ENCODE peak calls at places on chromosome X, in nine cellular contexts. X is GM06990; P is activated gamma-delta T cell treated with Interleukin-2 at 50 U/mL for 16 hours; B is AG08395; I is stimulated activated CD4-positive, alpha-beta T cell treated with anti-CD3 and anti-CD28 coated beads, Interleukin-2, amount 100 ng/mL, for 48 hours; C is Calu3; F is lower lobe of right lung; O is activated CD8-positive, alpha-beta memory T cell treated with anti-CD3 and anti-CD28 coated beads for 1 hour; D is ELF-1. Z is an unnamed sample.

GRCh38 chrX:63585936-63586335 is 199.1 kb downstream of the ARHGEF9 start:
- DNase-seq in X (no peak), P (no peak), B (no peak), I (no peak), C (no peak), F (no peak), O (no peak), D (no peak), Z (no peak)

GRCh38 chrX:9789555-9789954 is 3.3 kb downstream of the SHROOM2 start:
- DNase-seq in X (no peak), P (no peak), B (no peak), I (no peak), C (no peak), F (no peak), O (no peak), D (peak; percentile 87), Z (no peak)

GRCh38 chrX:93322110-93322509 is 351.3 kb downstream of the NAP1L3 start:
- DNase-seq in X (no peak), P (no peak), B (no peak), I (no peak), C (no peak), F (no peak), O (no peak), D (no peak), Z (no peak)

GRCh38 chrX:7112071-7112470 is 35.4 kb upstream of the STS start:
- DNase-seq in X (no peak), P (no peak), B (no peak), I (no peak), C (no peak), F (no peak), O (no peak), D (no peak), Z (no peak)

GRCh38 chrX:129652565-129653169 is 2.1 kb downstream of the APLN start:
- DNase-seq in X (no peak), P (no peak), B (no peak), I (no peak), C (no peak), F (no peak), O (no peak), D (no peak), Z (no peak)

GRCh38 chrX:71604796-71605568 is 13.3 kb downstream of the CXCR3 start:
- DNase-seq in X (no peak), P (no peak), B (no peak), I (no peak), C (no peak), F (no peak), O (no peak), D (no peak), Z (no peak)

GRCh38 chrX:39309721-39310152 is 508.5 kb downstream of the MID1IP1 start:
- DNase-seq in X (no peak), P (no peak), B (no peak), I (peak; percentile 20), C (no peak), F (no peak), O (no peak), D (peak; percentile 43), Z (no peak)

GRCh38 chrX:134936542-134936941 is 54.2 kb upstream of the SMIM10 start:
- DNase-seq in X (no peak), P (no peak), B (peak; percentile 38), I (no peak), C (no peak), F (no peak), O (no peak), D (no peak), Z (no peak)

GRCh38 chrX:71953946-71954345 is 43.3 kb downstream of the NHSL2 start:
- DNase-seq in X (no peak), P (no peak), B (no peak), I (no peak), C (no peak), F (no peak), O (no peak), D (no peak), Z (no peak)

GRCh38 chrX:136892412-136892811 is 11.9 kb upstream of the RBMX start:
- DNase-seq in X (no peak), P (no peak), B (no peak), I (no peak), C (no peak), F (no peak), O (no peak), D (no peak), Z (no peak)